ENCODE peak calls at places on chromosomes 3 and 15, in four cellular contexts. Z, S, D and Y are unnamed samples.

GRCh38 chr3:34260266-34260990 is 462.0 kb downstream of the PDCD6IP start:
- DNase-seq in S (no peak), D (peak), Z (peak), Y (no peak)

GRCh38 chr3:190728574-190729246 is 133.8 kb downstream of the GMNC start:
- DNase-seq in S (no peak), D (no peak), Z (peak), Y (no peak)

GRCh38 chr3:88203537-88204143 is 53.9 kb downstream of the C3orf38 start:
- DNase-seq in S (peak), Z (peak), D (peak), Y (peak)

GRCh38 chr15:79283252-79284048 is 928 bp downstream of the ANKRD34C start:
- DNase-seq in Z (peak), S (peak), D (peak), Y (no peak)

GRCh38 chr3:183695569-183696364 is 1.8 kb upstream of the YEATS2 start:
- DNase-seq in D (no peak), Z (no peak), S (no peak), Y (no peak)

GRCh38 chr3:46276497-46277099 is 34.3 kb downstream of the CCR3 start:
- DNase-seq in Z (peak), S (no peak), D (peak), Y (no peak)

GRCh38 chr3:44913868-44914468 is 39.6 kb downstream of the TGM4 start:
- DNase-seq in D (peak), S (no peak), Z (peak), Y (peak)

GRCh38 chr3:149188494-149188893 is 33.1 kb downstream of the CP start:
- DNase-seq in D (no peak), S (no peak), Z (peak), Y (no peak)

GRCh38 chr3:116020989-116021388 is 397.7 kb downstream of the GAP43 start:
- DNase-seq in S (no peak), Z (no peak), D (no peak), Y (no peak)

GRCh38 chr3:98532275-98532637 is 478 bp downstream of the GPR15 start:
- DNase-seq in Z (no peak), S (no peak), D (no peak), Y (no peak)

GRCh38 chr3:127734754-127735473 is 62.2 kb downstream of the ABTB1 start:
- DNase-seq in Z (peak), S (no peak), D (no peak), Y (no peak)

GRCh38 chr3:150761831-150762661 is 923 bp downstream of the SIAH2 start:
- DNase-seq in D (peak), Z (peak), S (no peak), Y (peak)

GRCh38 chr15:35713733-35714132 is 167.8 kb upstream of the DPH6 start:
- DNase-seq in S (no peak), D (no peak), Z (peak), Y (no peak)

GRCh38 chr3:173371848-173372487 is 25.6 kb upstream of the NLGN1 start:
- DNase-seq in Z (peak), S (no peak), D (peak), Y (no peak)

GRCh38 chr3:57088503-57088902 is 28.0 kb downstream of the SPATA12 start:
- DNase-seq in S (no peak), D (no peak), Z (no peak), Y (no peak)

GRCh38 chr15:77576538-77576937 is 56.2 kb downstream of the LINGO1 start:
- DNase-seq in S (no peak), Z (no peak), D (no peak), Y (no peak)

GRCh38 chr15:56869573-56869972 is 48.9 kb upstream of the TCF12 start:
- DNase-seq in Z (peak), S (no peak), D (peak), Y (no peak)

GRCh38 chr3:42518800-42519567 is 16.5 kb downstream of the VIPR1 start:
- DNase-seq in S (no peak), D (no peak), Z (no peak), Y (no peak)

GRCh38 chr3:193830791-193831191 is 237.8 kb downstream of the OPA1 start:
- DNase-seq in S (no peak), D (no peak), Z (no peak), Y (peak)

GRCh38 chr3:52244061-52244628 is 1.4 kb upstream of the PPM1M start:
- DNase-seq in Z (no peak), D (no peak), S (no peak), Y (no peak)

GRCh38 chr15:58521293-58521991 is 89.7 kb downstream of the LIPC start:
- DNase-seq in S (no peak), D (no peak), Z (peak), Y (no peak)

GRCh38 chr3:77320514-77320913 is 280.6 kb downstream of the ROBO2 start:
- DNase-seq in Z (peak), D (no peak), S (no peak), Y (no peak)

GRCh38 chr3:179272385-179272784 is 21.5 kb upstream of the KCNMB3 start:
- DNase-seq in S (no peak), D (no peak), Z (peak), Y (no peak)

GRCh38 chr3:131620977-131621376 is 118.2 kb upstream of the MRPL3 start:
- DNase-seq in S (no peak), D (no peak), Z (no peak), Y (no peak)

GRCh38 chr15:50229336-50229735 is 36.2 kb downstream of the HDC start:
- DNase-seq in S (no peak), D (no peak), Z (no peak), Y (no peak)

GRCh38 chr15:30649952-30650929 is 24.3 kb downstream of the ARHGAP11B start:
- DNase-seq in S (no peak), D (no peak), Z (peak), Y (no peak)

GRCh38 chr15:90664650-90665287 is 52.4 kb upstream of the BLM start:
- DNase-seq in S (no peak), D (peak), Z (peak), Y (no peak)

GRCh38 chr15:60507596-60508424 is 28.9 kb upstream of the ICE2 start:
- DNase-seq in D (no peak), S (no peak), Z (peak), Y (peak)

GRCh38 chr15:36067483-36068274 is 511.7 kb upstream of the CDIN1 start:
- DNase-seq in Z (no peak), D (no peak), S (no peak), Y (no peak)

GRCh38 chr3:180911876-180912303 is 580 bp upstream of the FXR1 start:
- DNase-seq in S (no peak), D (no peak), Z (no peak), Y (no peak)

GRCh38 chr3:134896141-134896540 is 101.1 kb downstream of the EPHB1 start:
- DNase-seq in D (no peak), Z (no peak), S (no peak), Y (no peak)

GRCh38 chr3:48569808-48570450 is 6.3 kb upstream of the UCN2 start:
- DNase-seq in D (no peak), S (no peak), Z (no peak), Y (no peak)

GRCh38 chr3:152671998-152672649 is 162.8 kb upstream of the P2RY1 start:
- DNase-seq in S (no peak), Z (no peak), D (no peak), Y (no peak)

GRCh38 chr15:92343869-92344643 is 49.6 kb upstream of the ST8SIA2 start:
- DNase-seq in Z (no peak), D (no peak), S (no peak), Y (peak)

GRCh38 chr3:126266291-126266840 is 86.0 kb upstream of the ALDH1L1 start:
- DNase-seq in Z (no peak), D (no peak), S (no peak), Y (no peak)

GRCh38 chr15:43748376-43748775 is 2.1 kb downstream of the PDIA3 start:
- DNase-seq in D (no peak), Z (peak), S (no peak), Y (no peak)

GRCh38 chr15:33492434-33493052 is 181.8 kb downstream of the RYR3 start:
- DNase-seq in Z (no peak), D (no peak), S (no peak), Y (no peak)

GRCh38 chr15:73386886-73387506 is 18.2 kb upstream of the HCN4 start:
- DNase-seq in S (no peak), Z (no peak), D (no peak), Y (no peak)

GRCh38 chr3:64047806-64048205 is 24.5 kb upstream of the PSMD6 start:
- DNase-seq in S (no peak), Z (no peak), D (no peak), Y (no peak)

GRCh38 chr3:46881819-46882376 is 4.4 kb downstream of the PTH1R start:
- DNase-seq in D (peak), Z (no peak), S (no peak), Y (no peak)